ENCODE peak calls at places on chromosomes 7 and 10, in five cellular contexts. One of them, this sample, is unnamed.

GRCh38 chr7:143303733-143304132 is 12.2 kb upstream of the CLCN1 start:
- DNase-seq in sigmoid colon: no peak
- DNase-seq in lower lobe of right lung: no peak
- DNase-seq in GM06990: no peak
- DNase-seq in esophagus muscularis mucosa: no peak
- DNase-seq in this sample: no peak

GRCh38 chr7:26397786-26398435 is 106.2 kb downstream of the SNX10 start:
- DNase-seq in sigmoid colon: no peak
- DNase-seq in lower lobe of right lung: no peak
- DNase-seq in GM06990: no peak
- DNase-seq in esophagus muscularis mucosa: no peak
- DNase-seq in this sample: no peak

GRCh38 chr10:73556855-73557254 is 34.3 kb downstream of the USP54 start:
- DNase-seq in sigmoid colon: no peak
- DNase-seq in lower lobe of right lung: no peak
- DNase-seq in GM06990: no peak
- DNase-seq in esophagus muscularis mucosa: no peak
- DNase-seq in this sample: no peak

GRCh38 chr10:10967502-10967901 is 50.2 kb upstream of the CELF2 start:
- DNase-seq in sigmoid colon: no peak
- DNase-seq in lower lobe of right lung: no peak
- DNase-seq in GM06990: no peak
- DNase-seq in esophagus muscularis mucosa: no peak
- DNase-seq in this sample: no peak

GRCh38 chr7:147022056-147022455 is 905.5 kb downstream of the CNTNAP2 start:
- DNase-seq in sigmoid colon: no peak
- DNase-seq in lower lobe of right lung: no peak
- DNase-seq in GM06990: no peak
- DNase-seq in esophagus muscularis mucosa: no peak
- DNase-seq in this sample: no peak

GRCh38 chr7:117993377-117994003 is 120.2 kb upstream of the CTTNBP2 start:
- DNase-seq in sigmoid colon: no peak
- DNase-seq in lower lobe of right lung: no peak
- DNase-seq in GM06990: peak; percentile 9
- DNase-seq in esophagus muscularis mucosa: no peak
- DNase-seq in this sample: no peak

GRCh38 chr7:25893436-25893835 is 258.6 kb upstream of the NFE2L3 start:
- DNase-seq in sigmoid colon: no peak
- DNase-seq in lower lobe of right lung: no peak
- DNase-seq in GM06990: peak; percentile 17
- DNase-seq in esophagus muscularis mucosa: no peak
- DNase-seq in this sample: no peak

GRCh38 chr10:67812007-67812406 is 26.0 kb downstream of the DNAJC12 start:
- DNase-seq in sigmoid colon: no peak
- DNase-seq in lower lobe of right lung: no peak
- DNase-seq in GM06990: no peak
- DNase-seq in esophagus muscularis mucosa: no peak
- DNase-seq in this sample: no peak

GRCh38 chr7:80640841-80641240 is 2.4 kb downstream of the CD36 start:
- DNase-seq in sigmoid colon: no peak
- DNase-seq in lower lobe of right lung: no peak
- DNase-seq in GM06990: no peak
- DNase-seq in esophagus muscularis mucosa: no peak
- DNase-seq in this sample: no peak

GRCh38 chr7:30028749-30029635 is 780 bp downstream of the PLEKHA8 start:
- DNase-seq in sigmoid colon: peak; percentile 69
- DNase-seq in lower lobe of right lung: no peak
- DNase-seq in GM06990: no peak
- DNase-seq in esophagus muscularis mucosa: no peak
- DNase-seq in this sample: peak; percentile 59

GRCh38 chr10:96457341-96457740 is 56.4 kb downstream of the TLL2 start:
- DNase-seq in sigmoid colon: no peak
- DNase-seq in lower lobe of right lung: no peak
- DNase-seq in GM06990: no peak
- DNase-seq in esophagus muscularis mucosa: no peak
- DNase-seq in this sample: no peak

GRCh38 chr7:116588641-116589594 is 64.1 kb downstream of the CAV1 start:
- DNase-seq in sigmoid colon: no peak
- DNase-seq in lower lobe of right lung: no peak
- DNase-seq in GM06990: peak; percentile 17
- DNase-seq in esophagus muscularis mucosa: no peak
- DNase-seq in this sample: no peak

GRCh38 chr10:103789771-103790201 is 65.6 kb downstream of the SH3PXD2A start:
- DNase-seq in sigmoid colon: no peak
- DNase-seq in lower lobe of right lung: no peak
- DNase-seq in GM06990: no peak
- DNase-seq in esophagus muscularis mucosa: no peak
- DNase-seq in this sample: no peak

GRCh38 chr10:69676301-69676700 is 46.3 kb downstream of the FAM241B start:
- DNase-seq in sigmoid colon: no peak
- DNase-seq in lower lobe of right lung: no peak
- DNase-seq in GM06990: no peak
- DNase-seq in esophagus muscularis mucosa: no peak
- DNase-seq in this sample: no peak

GRCh38 chr7:104156842-104157277 is 51.0 kb downstream of the ORC5 start:
- DNase-seq in sigmoid colon: no peak
- DNase-seq in lower lobe of right lung: no peak
- DNase-seq in GM06990: no peak
- DNase-seq in esophagus muscularis mucosa: no peak
- DNase-seq in this sample: no peak

GRCh38 chr10:117652228-117653169 is 110.0 kb downstream of the EMX2 start:
- DNase-seq in sigmoid colon: no peak
- DNase-seq in lower lobe of right lung: no peak
- DNase-seq in GM06990: no peak
- DNase-seq in esophagus muscularis mucosa: no peak
- DNase-seq in this sample: no peak

GRCh38 chr7:45978010-45978681 is 57.1 kb upstream of the IGFBP3 start:
- DNase-seq in sigmoid colon: no peak
- DNase-seq in lower lobe of right lung: no peak
- DNase-seq in GM06990: no peak
- DNase-seq in esophagus muscularis mucosa: peak; percentile 92
- DNase-seq in this sample: no peak

GRCh38 chr10:47278152-47278473 is 21.9 kb upstream of the GDF10 start:
- DNase-seq in sigmoid colon: no peak
- DNase-seq in lower lobe of right lung: no peak
- DNase-seq in GM06990: no peak
- DNase-seq in esophagus muscularis mucosa: no peak
- DNase-seq in this sample: no peak

GRCh38 chr10:60978287-60979115 is 34.5 kb upstream of the RHOBTB1 start:
- DNase-seq in sigmoid colon: no peak
- DNase-seq in lower lobe of right lung: no peak
- DNase-seq in GM06990: no peak
- DNase-seq in esophagus muscularis mucosa: no peak
- DNase-seq in this sample: no peak

GRCh38 chr10:69645296-69645665 is 15.2 kb downstream of the FAM241B start:
- DNase-seq in sigmoid colon: peak; percentile 44
- DNase-seq in lower lobe of right lung: no peak
- DNase-seq in GM06990: no peak
- DNase-seq in esophagus muscularis mucosa: no peak
- DNase-seq in this sample: no peak

GRCh38 chr10:30413996-30414576 is 19.9 kb upstream of the MAP3K8 start:
- DNase-seq in sigmoid colon: no peak
- DNase-seq in lower lobe of right lung: no peak
- DNase-seq in GM06990: peak; percentile 43
- DNase-seq in esophagus muscularis mucosa: no peak
- DNase-seq in this sample: no peak

GRCh38 chr7:36395171-36395894 is 5.7 kb downstream of the ANLN start:
- DNase-seq in sigmoid colon: no peak
- DNase-seq in lower lobe of right lung: no peak
- DNase-seq in GM06990: no peak
- DNase-seq in esophagus muscularis mucosa: no peak
- DNase-seq in this sample: no peak

GRCh38 chr10:28533571-28534304 is 820 bp downstream of the WAC start:
- DNase-seq in sigmoid colon: peak; percentile 90
- DNase-seq in lower lobe of right lung: peak; percentile 86
- DNase-seq in GM06990: peak; percentile 60
- DNase-seq in esophagus muscularis mucosa: peak; percentile 93
- DNase-seq in this sample: peak; percentile 75

GRCh38 chr7:130975731-130976130 is 241.7 kb upstream of the KLF14 start:
- DNase-seq in sigmoid colon: no peak
- DNase-seq in lower lobe of right lung: no peak
- DNase-seq in GM06990: no peak
- DNase-seq in esophagus muscularis mucosa: no peak
- DNase-seq in this sample: no peak

GRCh38 chr7:143385891-143386781 is 5.0 kb downstream of the ZYX start:
- DNase-seq in sigmoid colon: peak; percentile 77
- DNase-seq in lower lobe of right lung: peak; percentile 51
- DNase-seq in GM06990: no peak
- DNase-seq in esophagus muscularis mucosa: no peak
- DNase-seq in this sample: peak; percentile 81

GRCh38 chr7:144547888-144548287 is 144.4 kb upstream of the NOBOX start:
- DNase-seq in sigmoid colon: no peak
- DNase-seq in lower lobe of right lung: no peak
- DNase-seq in GM06990: no peak
- DNase-seq in esophagus muscularis mucosa: no peak
- DNase-seq in this sample: no peak

GRCh38 chr7:21159506-21159905 is 268.4 kb upstream of the SP4 start:
- DNase-seq in sigmoid colon: no peak
- DNase-seq in lower lobe of right lung: no peak
- DNase-seq in GM06990: no peak
- DNase-seq in esophagus muscularis mucosa: no peak
- DNase-seq in this sample: no peak

DNA sequence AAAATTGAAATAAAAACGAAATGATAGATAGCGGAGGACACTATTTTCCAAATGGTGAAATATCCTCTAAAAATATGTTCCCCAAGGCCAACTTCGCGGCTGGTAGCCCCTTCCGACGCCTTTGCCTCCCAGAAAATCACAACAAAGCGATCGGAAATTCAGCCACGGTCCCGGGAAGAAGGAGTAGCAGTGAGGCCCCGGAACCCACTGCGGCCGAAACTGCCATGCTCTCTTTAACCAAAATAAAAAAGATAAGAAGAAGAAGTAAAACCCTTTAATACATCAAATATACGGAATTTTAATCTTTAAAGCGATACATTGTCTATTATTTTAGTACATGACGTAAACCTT is 4.0 kb downstream of the ZNF503 start:
- DNase-seq in sigmoid colon: no peak
- DNase-seq in lower lobe of right lung: no peak
- DNase-seq in GM06990: no peak
- DNase-seq in esophagus muscularis mucosa: no peak
- DNase-seq in this sample: no peak
- H3K4me3 ChIP-seq in sigmoid colon: peak overlapping the region; percentile 94
- H3K4me3 ChIP-seq in lower lobe of right lung: peak overlapping the region; percentile 93
- H3K4me3 ChIP-seq in GM06990: no peak overlapping the region
- H3K4me3 ChIP-seq in esophagus muscularis mucosa: peak overlapping the region; percentile 97
- H3K4me3 ChIP-seq in this sample: peak overlapping the region; percentile 85

GRCh38 chr7:6432786-6433185 is 15.0 kb downstream of the DAGLB start:
- DNase-seq in sigmoid colon: no peak
- DNase-seq in lower lobe of right lung: no peak
- DNase-seq in GM06990: no peak
- DNase-seq in esophagus muscularis mucosa: no peak
- DNase-seq in this sample: no peak

GRCh38 chr7:6425948-6426347 is 21.8 kb downstream of the DAGLB start:
- DNase-seq in sigmoid colon: no peak
- DNase-seq in lower lobe of right lung: no peak
- DNase-seq in GM06990: no peak
- DNase-seq in esophagus muscularis mucosa: no peak
- DNase-seq in this sample: no peak

GRCh38 chr7:6433814-6434630 is 13.7 kb downstream of the DAGLB start:
- DNase-seq in sigmoid colon: no peak
- DNase-seq in lower lobe of right lung: no peak
- DNase-seq in GM06990: no peak
- DNase-seq in esophagus muscularis mucosa: no peak
- DNase-seq in this sample: no peak

GRCh38 chr7:6430974-6431373 is 16.8 kb downstream of the DAGLB start:
- DNase-seq in sigmoid colon: no peak
- DNase-seq in lower lobe of right lung: no peak
- DNase-seq in GM06990: no peak
- DNase-seq in esophagus muscularis mucosa: no peak
- DNase-seq in this sample: no peak

DNA sequence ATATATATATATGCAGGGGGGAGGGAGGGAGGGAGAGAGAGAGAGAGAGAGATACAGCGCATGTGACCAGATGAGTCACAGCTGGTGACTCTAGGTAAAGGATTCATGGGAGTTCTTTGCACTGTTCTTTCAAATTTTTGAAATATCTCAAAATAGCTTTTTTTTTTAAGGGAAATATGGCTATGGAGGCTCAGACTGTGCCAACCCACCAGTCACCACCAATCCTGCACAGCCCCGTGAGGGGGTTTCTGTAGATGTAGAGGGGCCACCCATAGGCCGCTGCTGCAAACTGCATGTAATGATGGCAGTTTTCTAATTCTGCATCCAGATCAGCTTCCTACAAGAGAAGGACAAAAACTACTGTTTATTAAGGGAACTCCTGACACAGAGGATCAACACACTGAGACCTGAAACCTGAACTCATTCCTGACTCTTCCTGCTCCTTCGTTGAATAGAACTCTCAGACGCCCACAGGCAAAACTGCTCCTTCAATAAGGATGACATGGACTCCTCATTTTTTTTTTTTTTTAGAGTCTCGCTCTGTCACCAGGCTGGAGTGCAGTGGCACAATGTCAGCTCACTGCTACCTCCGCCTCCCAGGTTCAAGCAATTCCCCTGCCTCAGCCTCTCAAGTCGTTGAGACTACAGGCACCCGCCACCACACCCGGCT is 17.3 kb downstream of the DAGLB start:
- DNase-seq in sigmoid colon: no peak
- DNase-seq in lower lobe of right lung: no peak
- DNase-seq in GM06990: no peak
- DNase-seq in esophagus muscularis mucosa: no peak
- DNase-seq in this sample: no peak
- TF ChIP-seq CTCF in sigmoid colon: no peak
- TF ChIP-seq CTCF in lower lobe of right lung: no peak
- TF ChIP-seq CTCF in GM06990: peak; percentile 23
- TF ChIP-seq CTCF in esophagus muscularis mucosa: no peak
- TF ChIP-seq CTCF in this sample: no peak

GRCh38 chr10:63262674-63263073 is 129.5 kb downstream of the NRBF2 start:
- DNase-seq in sigmoid colon: no peak
- DNase-seq in lower lobe of right lung: no peak
- DNase-seq in GM06990: no peak
- DNase-seq in esophagus muscularis mucosa: no peak
- DNase-seq in this sample: no peak
- H3K4me3 ChIP-seq in sigmoid colon: no peak overlapping the region
- H3K4me3 ChIP-seq in lower lobe of right lung: no peak overlapping the region
- H3K4me3 ChIP-seq in GM06990: peak overlapping the region; percentile 40
- H3K4me3 ChIP-seq in esophagus muscularis mucosa: no peak overlapping the region
- H3K4me3 ChIP-seq in this sample: no peak overlapping the region

GRCh38 chr7:11155883-11156282 is 182.2 kb downstream of the PHF14 start:
- DNase-seq in sigmoid colon: no peak
- DNase-seq in lower lobe of right lung: no peak
- DNase-seq in GM06990: no peak
- DNase-seq in esophagus muscularis mucosa: no peak
- DNase-seq in this sample: no peak

GRCh38 chr7:11153694-11154093 is 180.0 kb downstream of the PHF14 start:
- DNase-seq in sigmoid colon: no peak
- DNase-seq in lower lobe of right lung: no peak
- DNase-seq in GM06990: no peak
- DNase-seq in esophagus muscularis mucosa: no peak
- DNase-seq in this sample: no peak
- TF ChIP-seq CTCF in sigmoid colon: no peak
- TF ChIP-seq CTCF in lower lobe of right lung: no peak
- TF ChIP-seq CTCF in GM06990: no peak
- TF ChIP-seq CTCF in esophagus muscularis mucosa: no peak
- TF ChIP-seq CTCF in this sample: no peak

GRCh38 chr7:39458346-39458745 is 107.9 kb upstream of the YAE1 start:
- DNase-seq in sigmoid colon: no peak
- DNase-seq in lower lobe of right lung: no peak
- DNase-seq in GM06990: no peak
- DNase-seq in esophagus muscularis mucosa: no peak
- DNase-seq in this sample: peak; percentile 49
- H3K4me3 ChIP-seq in sigmoid colon: peak overlapping the region; percentile 14
- H3K4me3 ChIP-seq in lower lobe of right lung: peak overlapping the region; percentile 39
- H3K4me3 ChIP-seq in GM06990: no peak overlapping the region
- H3K4me3 ChIP-seq in esophagus muscularis mucosa: peak overlapping the region; percentile 21
- H3K4me3 ChIP-seq in this sample: peak overlapping the region; percentile 7

This sample was measured in left lung.